ENCODE peak calls at places on chromosome 10, in six cellular contexts. H, X, T, D, F and O are unnamed samples.

GRCh38 chr10:34526186-34526585 is 288.9 kb downstream of the PARD3 start:
- DNase-seq in H (no peak), X (no peak), T (no peak), D (peak), F (no peak), O (no peak)

GRCh38 chr10:71266147-71266917 is 52.7 kb upstream of the SLC29A3 start:
- DNase-seq in H (no peak), X (peak), T (no peak), D (peak), F (no peak), O (peak)

GRCh38 chr10:121722665-121723064 is 124.4 kb upstream of the FGFR2 start:
- DNase-seq in H (no peak), X (no peak), T (no peak), D (no peak), F (no peak), O (no peak)

GRCh38 chr10:102504179-102504975 is 605 bp downstream of the SUFU start:
- DNase-seq in H (peak), X (peak), T (no peak), D (no peak), F (peak), O (peak)

GRCh38 chr10:82814635-82815034 is 939.6 kb downstream of the NRG3 start:
- DNase-seq in H (no peak), X (no peak), T (no peak), D (no peak), F (no peak), O (no peak)

GRCh38 chr10:36425140-36425797 is 700.1 kb upstream of the ANKRD30A start:
- DNase-seq in H (no peak), X (no peak), T (no peak), D (no peak), F (no peak), O (no peak)

GRCh38 chr10:32446701-32447406 is 914 bp downstream of the CCDC7 start:
- DNase-seq in H (no peak), X (no peak), T (peak), D (no peak), F (no peak), O (no peak)

GRCh38 chr10:51231754-51232153 is 157.5 kb downstream of the PRKG1 start:
- DNase-seq in H (no peak), X (no peak), T (no peak), D (no peak), F (no peak), O (no peak)

GRCh38 chr10:14173391-14173705 is 157.4 kb downstream of the FRMD4A start:
- DNase-seq in H (no peak), X (no peak), T (peak), D (no peak), F (no peak), O (no peak)
- H3K27ac ChIP-seq in H (no peak), X (no peak), T (peak), D (no peak), F (no peak), O (no peak)

GRCh38 chr10:73850863-73851461 is 23.4 kb downstream of the CAMK2G start:
- DNase-seq in H (no peak), X (peak), T (no peak), D (peak), F (peak), O (no peak)
- H3K27ac ChIP-seq in H (peak), X (peak), T (peak), D (no peak), F (peak), O (no peak)

DNA sequence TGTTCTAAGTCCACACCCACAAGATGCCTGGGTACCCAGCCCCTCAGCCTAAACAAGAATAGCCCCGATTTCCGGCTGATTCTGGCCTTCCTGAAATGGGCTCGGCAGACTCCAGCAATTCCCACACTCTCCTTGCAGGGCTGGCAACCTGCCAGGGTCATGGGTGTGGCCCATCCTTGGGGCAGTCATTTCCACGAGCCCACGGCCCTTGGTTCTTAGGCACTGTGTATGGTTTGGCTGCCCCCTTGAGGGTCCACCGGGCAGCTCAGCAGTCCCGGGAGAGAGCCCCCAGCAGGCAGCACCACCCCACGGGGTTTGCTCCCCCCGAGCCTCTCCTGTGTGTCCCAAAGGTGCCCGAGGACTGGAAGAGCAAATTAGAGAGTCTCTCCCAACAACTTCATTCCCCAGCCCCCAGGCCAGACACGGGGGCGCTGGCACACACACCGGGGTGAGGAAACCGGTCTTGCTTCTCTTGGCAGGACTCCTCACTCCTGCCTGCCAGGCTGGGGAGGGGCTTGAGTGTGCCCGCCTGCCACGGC is 142.2 kb downstream of the EMX2 start:
- DNase-seq in H (no peak), X (peak), T (no peak), D (no peak), F (peak), O (no peak)
- H3K27ac ChIP-seq in H (no peak), X (no peak), T (no peak), D (no peak), F (no peak), O (no peak)

GRCh38 chr10:3145366-3145765 is 27.2 kb downstream of the PITRM1 start:
- DNase-seq in H (no peak), X (no peak), T (no peak), D (no peak), F (no peak), O (no peak)

GRCh38 chr10:3141361-3142005 is 31.1 kb downstream of the PITRM1 start:
- DNase-seq in H (no peak), X (no peak), T (no peak), D (no peak), F (no peak), O (no peak)

GRCh38 chr10:3142146-3142875 is 30.3 kb downstream of the PITRM1 start:
- DNase-seq in H (no peak), X (no peak), T (no peak), D (no peak), F (no peak), O (no peak)

GRCh38 chr10:3143791-3144434 is 28.7 kb downstream of the PITRM1 start:
- DNase-seq in H (no peak), X (no peak), T (no peak), D (no peak), F (no peak), O (no peak)

GRCh38 chr10:3143366-3143765 is 29.2 kb downstream of the PITRM1 start:
- DNase-seq in H (no peak), X (no peak), T (no peak), D (no peak), F (no peak), O (no peak)
- H3K27ac ChIP-seq in H (no peak), X (no peak), T (no peak), D (no peak), F (no peak), O (no peak)

GRCh38 chr10:100886099-100886498 is 26.7 kb upstream of the SLF2 start:
- DNase-seq in H (no peak), X (no peak), T (no peak), D (no peak), F (no peak), O (no peak)

GRCh38 chr10:100886946-100887345 is 25.8 kb upstream of the SLF2 start:
- DNase-seq in H (no peak), X (peak), T (no peak), D (no peak), F (no peak), O (no peak)

GRCh38 chr10:100888957-100889356 is 23.8 kb upstream of the SLF2 start:
- DNase-seq in H (no peak), X (no peak), T (no peak), D (no peak), F (no peak), O (no peak)

GRCh38 chr10:100887761-100888296 is 24.9 kb upstream of the SLF2 start:
- DNase-seq in H (no peak), X (no peak), T (no peak), D (no peak), F (no peak), O (peak)

GRCh38 chr10:100886544-100886943 is 26.2 kb upstream of the SLF2 start:
- DNase-seq in H (no peak), X (no peak), T (no peak), D (no peak), F (no peak), O (no peak)
- H3K27ac ChIP-seq in H (no peak), X (peak), T (no peak), D (no peak), F (no peak), O (no peak)

GRCh38 chr10:112839928-112840654 is 110.0 kb upstream of the TCF7L2 start:
- DNase-seq in H (no peak), X (no peak), T (no peak), D (no peak), F (no peak), O (peak)
- H3K27ac ChIP-seq in H (no peak), X (no peak), T (no peak), D (no peak), F (no peak), O (peak)

GRCh38 chr10:124003070-124003419 is 90.4 kb downstream of the CHST15 start:
- DNase-seq in H (peak), X (no peak), T (no peak), D (no peak), F (no peak), O (peak)

GRCh38 chr10:124005091-124005490 is 88.3 kb downstream of the CHST15 start:
- DNase-seq in H (peak), X (no peak), T (no peak), D (no peak), F (peak), O (peak)

GRCh38 chr10:124005991-124006392 is 87.4 kb downstream of the CHST15 start:
- DNase-seq in H (peak), X (no peak), T (no peak), D (peak), F (no peak), O (no peak)

GRCh38 chr10:124003481-124004371 is 89.7 kb downstream of the CHST15 start:
- DNase-seq in H (peak), X (no peak), T (no peak), D (no peak), F (no peak), O (no peak)

GRCh38 chr10:124004372-124004928 is 88.9 kb downstream of the CHST15 start:
- DNase-seq in H (peak), X (no peak), T (no peak), D (no peak), F (peak), O (peak)
- H3K27ac ChIP-seq in H (no peak), X (no peak), T (no peak), D (no peak), F (no peak), O (no peak)

DNA sequence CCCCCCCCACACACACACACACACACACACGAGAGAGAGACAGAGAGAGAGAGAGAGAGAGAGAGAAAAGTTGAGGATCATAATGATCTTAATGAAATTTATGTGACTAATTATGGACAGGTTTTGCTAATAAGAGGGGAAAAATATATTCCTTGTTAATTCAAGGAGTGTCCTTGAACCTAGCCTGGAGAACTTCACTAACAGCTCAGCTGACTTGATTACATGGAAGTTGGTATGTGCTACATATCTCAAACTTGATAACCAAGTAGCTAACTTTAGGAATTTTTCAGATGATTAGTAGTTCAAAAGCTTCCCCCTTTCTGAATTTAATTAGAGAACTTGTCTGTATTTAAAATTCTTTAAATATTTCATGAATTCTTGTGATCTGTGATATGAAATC is 15.3 kb downstream of the SLF2 start:
- DNase-seq in H (no peak), X (no peak), T (no peak), D (no peak), F (no peak), O (no peak)
- H3K27ac ChIP-seq in H (no peak), X (peak), T (no peak), D (no peak), F (no peak), O (no peak)

GRCh38 chr10:1461016-1461415 is 276.3 kb downstream of the ADARB2 start:
- DNase-seq in H (no peak), X (no peak), T (no peak), D (no peak), F (no peak), O (no peak)
- H3K27ac ChIP-seq in H (no peak), X (no peak), T (no peak), D (no peak), F (no peak), O (no peak)